ENCODE peak calls at places on chromosomes 6 and 20, in four cellular contexts. H, J, U and N are unnamed samples.

GRCh38 chr6:89559487-89559886 is 79.1 kb downstream of the LYRM2 start:
- DNase-seq in U (no peak), H (no peak), J (peak; percentile 35), N (peak; percentile 46)

GRCh38 chr6:142925575-142926110 is 19.3 kb downstream of the HIVEP2 start:
- DNase-seq in U (no peak), H (peak; percentile 29), J (no peak), N (no peak)

GRCh38 chr20:50415516-50416268 is 94.5 kb upstream of the PTPN1 start:
- DNase-seq in H (peak; percentile 38), J (peak; percentile 39), U (no peak), N (peak; percentile 56)

GRCh38 chr6:48397887-48398286 is 286.9 kb upstream of the PTCHD4 start:
- DNase-seq in U (no peak), H (peak; percentile 68), J (no peak), N (no peak)

GRCh38 chr20:14336667-14337066 is 745 bp downstream of the FLRT3 start:
- DNase-seq in H (peak; percentile 45), U (no peak), J (peak; percentile 8), N (no peak)

GRCh38 chr6:41657131-41658094 is 19.1 kb downstream of the MDFI start:
- DNase-seq in J (no peak), U (no peak), H (no peak), N (no peak)

GRCh38 chr20:50152394-50153152 is 950 bp downstream of the PEDS1 start:
- DNase-seq in H (peak; percentile 85), J (no peak), U (no peak), N (no peak)

GRCh38 chr20:36117638-36118037 is 36.9 kb upstream of the EPB41L1 start:
- DNase-seq in U (no peak), J (no peak), H (no peak), N (no peak)

GRCh38 chr20:56929606-56930005 is 300.5 kb downstream of the TFAP2C start:
- DNase-seq in H (no peak), J (no peak), U (no peak), N (peak; percentile 33)

GRCh38 chr6:37168809-37169457 is 1.0 kb upstream of the PIM1 start:
- DNase-seq in H (peak; percentile 61), U (no peak), J (no peak), N (peak; percentile 23)

GRCh38 chr20:62043131-62043914 is 22.4 kb downstream of the TAF4 start:
- DNase-seq in H (peak; percentile 30), J (no peak), U (no peak), N (no peak)

GRCh38 chr6:148892247-148892646 is 145.4 kb downstream of the UST start:
- DNase-seq in H (peak; percentile 68), U (no peak), J (no peak), N (no peak)

GRCh38 chr20:48552550-48552949 is 275.2 kb downstream of the PREX1 start:
- DNase-seq in U (no peak), J (no peak), H (no peak), N (no peak)

GRCh38 chr6:129102741-129103140 is 219.8 kb downstream of the LAMA2 start:
- DNase-seq in J (no peak), H (no peak), U (no peak), N (no peak)

GRCh38 chr6:6834356-6835342 is 246.1 kb downstream of the LY86 start:
- DNase-seq in H (peak; percentile 58), J (no peak), U (no peak), N (peak; percentile 44)

GRCh38 chr6:33746651-33747100 is at the start of gene IP6K3:
- DNase-seq in U (no peak), J (peak; percentile 44), H (no peak), N (no peak)

GRCh38 chr20:35020108-35021031 is 64.7 kb downstream of the MYH7B start:
- DNase-seq in U (no peak), H (no peak), J (no peak), N (no peak)

GRCh38 chr20:24783631-24784492 is 165.2 kb upstream of the CST7 start:
- DNase-seq in U (no peak), H (no peak), J (no peak), N (peak; percentile 50)

GRCh38 chr6:170038251-170038650 is 252.6 kb downstream of the DLL1 start:
- DNase-seq in U (no peak), J (no peak), H (no peak), N (no peak)

GRCh38 chr6:103750603-103751002 is 1109.1 kb downstream of the HACE1 start:
- DNase-seq in H (no peak), J (no peak), U (no peak), N (no peak)

GRCh38 chr6:20708367-20709124 is 174.3 kb downstream of the CDKAL1 start:
- DNase-seq in J (no peak), H (peak; percentile 37), U (peak; percentile 4), N (no peak)

GRCh38 chr20:34458631-34459030 is 57.6 kb upstream of the DYNLRB1 start:
- DNase-seq in U (no peak), J (no peak), H (no peak), N (no peak)

GRCh38 chr20:54228841-54229240 is 21.0 kb downstream of the PFDN4 start:
- DNase-seq in H (peak; percentile 76), J (no peak), U (no peak), N (no peak)

GRCh38 chr6:110654096-110654820 is 161.0 kb downstream of the CDK19 start:
- DNase-seq in H (peak; percentile 64), U (no peak), J (no peak), N (no peak)

GRCh38 chr20:33791959-33792597 is 19.1 kb upstream of the CHMP4B start:
- DNase-seq in U (peak; percentile 21), H (peak; percentile 39), J (peak; percentile 68), N (peak; percentile 89)

GRCh38 chr6:125835221-125835744 is 44.5 kb downstream of the NCOA7 start:
- DNase-seq in U (no peak), H (peak; percentile 14), J (no peak), N (no peak)

GRCh38 chr6:104108587-104108986 is 751.1 kb downstream of the HACE1 start:
- DNase-seq in H (no peak), U (no peak), J (no peak), N (no peak)

GRCh38 chr6:2063547-2063946 is 181.9 kb downstream of the GMDS start:
- DNase-seq in H (no peak), U (no peak), J (no peak), N (no peak)

GRCh38 chr6:125066964-125067363 is 86.6 kb upstream of the TPD52L1 start:
- DNase-seq in J (no peak), H (peak; percentile 55), U (peak; percentile 13), N (no peak)

GRCh38 chr6:89209457-89209856 is 7.7 kb downstream of the GABRR1 start:
- DNase-seq in H (no peak), U (no peak), J (no peak), N (no peak)